ENCODE peak calls at places on chromosomes 12 and 14, in nine cellular contexts. One of them, this sample, is unnamed.

GRCh38 chr14:24093901-24094838 is at the start of gene PCK2:
- DNase-seq in pancreas: peak
- DNase-seq in brain microvascular endothelial cell: peak
- DNase-seq in neuronal stem cell: peak
- DNase-seq in endodermal cell: peak
- DNase-seq in H1: peak
- DNase-seq in naive thymus-derived CD4-positive, alpha-beta T cell: peak
- DNase-seq in foreskin fibroblast: peak
- DNase-seq in lung: peak
- DNase-seq in this sample: peak

GRCh38 chr14:25350071-25350470 is 300.1 kb upstream of the STXBP6 start:
- DNase-seq in pancreas: no peak
- DNase-seq in brain microvascular endothelial cell: no peak
- DNase-seq in neuronal stem cell: no peak
- DNase-seq in endodermal cell: no peak
- DNase-seq in H1: no peak
- DNase-seq in naive thymus-derived CD4-positive, alpha-beta T cell: no peak
- DNase-seq in foreskin fibroblast: no peak
- DNase-seq in lung: no peak
- DNase-seq in this sample: no peak

GRCh38 chr12:121391619-121392324 is 8.1 kb upstream of the RNF34 start:
- DNase-seq in pancreas: no peak
- DNase-seq in brain microvascular endothelial cell: no peak
- DNase-seq in neuronal stem cell: no peak
- DNase-seq in endodermal cell: no peak
- DNase-seq in H1: no peak
- DNase-seq in naive thymus-derived CD4-positive, alpha-beta T cell: peak
- DNase-seq in foreskin fibroblast: peak
- DNase-seq in lung: no peak
- DNase-seq in this sample: no peak

GRCh38 chr14:89455412-89455811 is 38.4 kb upstream of the FOXN3 start:
- DNase-seq in pancreas: peak
- DNase-seq in brain microvascular endothelial cell: no peak
- DNase-seq in neuronal stem cell: no peak
- DNase-seq in endodermal cell: peak
- DNase-seq in H1: no peak
- DNase-seq in naive thymus-derived CD4-positive, alpha-beta T cell: no peak
- DNase-seq in foreskin fibroblast: no peak
- DNase-seq in lung: no peak
- DNase-seq in this sample: no peak

GRCh38 chr12:45166056-45166455 is 49.8 kb upstream of the ANO6 start:
- DNase-seq in pancreas: no peak
- DNase-seq in brain microvascular endothelial cell: no peak
- DNase-seq in neuronal stem cell: no peak
- DNase-seq in endodermal cell: no peak
- DNase-seq in H1: no peak
- DNase-seq in naive thymus-derived CD4-positive, alpha-beta T cell: no peak
- DNase-seq in foreskin fibroblast: no peak
- DNase-seq in lung: no peak
- DNase-seq in this sample: no peak

GRCh38 chr12:102484017-102484731 is 3.8 kb upstream of the IGF1 start:
- DNase-seq in pancreas: peak
- DNase-seq in brain microvascular endothelial cell: peak
- DNase-seq in neuronal stem cell: peak
- DNase-seq in endodermal cell: peak
- DNase-seq in H1: no peak
- DNase-seq in naive thymus-derived CD4-positive, alpha-beta T cell: peak
- DNase-seq in foreskin fibroblast: peak
- DNase-seq in lung: peak
- DNase-seq in this sample: peak

GRCh38 chr12:104583311-104583710 is 126.6 kb downstream of the CHST11 start:
- DNase-seq in pancreas: no peak
- DNase-seq in brain microvascular endothelial cell: no peak
- DNase-seq in neuronal stem cell: no peak
- DNase-seq in endodermal cell: no peak
- DNase-seq in H1: no peak
- DNase-seq in naive thymus-derived CD4-positive, alpha-beta T cell: no peak
- DNase-seq in foreskin fibroblast: no peak
- DNase-seq in lung: no peak
- DNase-seq in this sample: no peak

GRCh38 chr14:77181603-77182437 is at the start of gene TMEM63C:
- DNase-seq in pancreas: peak
- DNase-seq in brain microvascular endothelial cell: no peak
- DNase-seq in neuronal stem cell: peak
- DNase-seq in endodermal cell: peak
- DNase-seq in H1: peak
- DNase-seq in naive thymus-derived CD4-positive, alpha-beta T cell: peak
- DNase-seq in foreskin fibroblast: no peak
- DNase-seq in lung: no peak
- DNase-seq in this sample: peak

GRCh38 chr14:103315368-103315911 is 18.6 kb upstream of the EIF5 start:
- DNase-seq in pancreas: no peak
- DNase-seq in brain microvascular endothelial cell: no peak
- DNase-seq in neuronal stem cell: no peak
- DNase-seq in endodermal cell: no peak
- DNase-seq in H1: no peak
- DNase-seq in naive thymus-derived CD4-positive, alpha-beta T cell: no peak
- DNase-seq in foreskin fibroblast: peak
- DNase-seq in lung: peak
- DNase-seq in this sample: no peak

GRCh38 chr12:104715562-104716182 is 242.4 kb downstream of the SLC41A2 start:
- DNase-seq in pancreas: no peak
- DNase-seq in brain microvascular endothelial cell: no peak
- DNase-seq in neuronal stem cell: no peak
- DNase-seq in endodermal cell: no peak
- DNase-seq in H1: no peak
- DNase-seq in naive thymus-derived CD4-positive, alpha-beta T cell: no peak
- DNase-seq in foreskin fibroblast: no peak
- DNase-seq in lung: no peak
- DNase-seq in this sample: no peak

GRCh38 chr12:21221072-21221471 is 90.1 kb downstream of the SLCO1B1 start:
- DNase-seq in pancreas: no peak
- DNase-seq in brain microvascular endothelial cell: no peak
- DNase-seq in neuronal stem cell: no peak
- DNase-seq in endodermal cell: no peak
- DNase-seq in H1: no peak
- DNase-seq in naive thymus-derived CD4-positive, alpha-beta T cell: no peak
- DNase-seq in foreskin fibroblast: no peak
- DNase-seq in lung: no peak
- DNase-seq in this sample: no peak

GRCh38 chr12:110741795-110742717 is 635 bp downstream of the PPP1CC start:
- DNase-seq in pancreas: no peak
- DNase-seq in brain microvascular endothelial cell: peak
- DNase-seq in neuronal stem cell: peak
- DNase-seq in endodermal cell: no peak
- DNase-seq in H1: no peak
- DNase-seq in naive thymus-derived CD4-positive, alpha-beta T cell: peak
- DNase-seq in foreskin fibroblast: no peak
- DNase-seq in lung: no peak
- DNase-seq in this sample: peak

GRCh38 chr12:110737532-110737931 is 5.2 kb downstream of the PPP1CC start:
- DNase-seq in pancreas: no peak
- DNase-seq in brain microvascular endothelial cell: no peak
- DNase-seq in neuronal stem cell: no peak
- DNase-seq in endodermal cell: peak
- DNase-seq in H1: no peak
- DNase-seq in naive thymus-derived CD4-positive, alpha-beta T cell: no peak
- DNase-seq in foreskin fibroblast: no peak
- DNase-seq in lung: no peak
- DNase-seq in this sample: no peak

GRCh38 chr12:110739894-110740293 is 2.8 kb downstream of the PPP1CC start:
- DNase-seq in pancreas: no peak
- DNase-seq in brain microvascular endothelial cell: no peak
- DNase-seq in neuronal stem cell: no peak
- DNase-seq in endodermal cell: no peak
- DNase-seq in H1: no peak
- DNase-seq in naive thymus-derived CD4-positive, alpha-beta T cell: no peak
- DNase-seq in foreskin fibroblast: no peak
- DNase-seq in lung: no peak
- DNase-seq in this sample: no peak

GRCh38 chr12:110741371-110741770 is 1.3 kb downstream of the PPP1CC start:
- DNase-seq in pancreas: no peak
- DNase-seq in brain microvascular endothelial cell: no peak
- DNase-seq in neuronal stem cell: no peak
- DNase-seq in endodermal cell: peak
- DNase-seq in H1: no peak
- DNase-seq in naive thymus-derived CD4-positive, alpha-beta T cell: peak
- DNase-seq in foreskin fibroblast: no peak
- DNase-seq in lung: no peak
- DNase-seq in this sample: no peak

DNA sequence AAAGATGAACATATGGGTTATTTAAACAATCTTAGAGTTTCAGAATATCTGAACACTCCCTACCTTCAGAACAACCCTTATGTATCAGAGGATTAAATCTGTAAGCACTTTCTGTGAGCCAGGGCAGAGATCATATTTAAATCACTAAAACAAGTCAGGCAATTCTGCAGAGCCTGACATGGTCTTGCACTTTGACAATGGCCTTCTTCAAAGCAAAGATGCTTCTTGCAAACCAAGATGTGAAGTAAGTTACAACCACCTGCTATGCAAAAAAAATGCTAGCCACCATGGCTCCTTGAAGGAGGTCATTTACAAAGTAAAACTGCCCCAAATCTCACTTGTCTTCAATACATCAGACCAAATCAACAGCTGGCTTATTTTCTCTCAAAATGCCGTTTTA is 3.2 kb downstream of the PPP1CC start:
- DNase-seq in pancreas: no peak
- DNase-seq in brain microvascular endothelial cell: no peak
- DNase-seq in neuronal stem cell: no peak
- DNase-seq in endodermal cell: peak
- DNase-seq in H1: no peak
- DNase-seq in naive thymus-derived CD4-positive, alpha-beta T cell: no peak
- DNase-seq in foreskin fibroblast: no peak
- DNase-seq in lung: no peak
- DNase-seq in this sample: no peak
- H3K4me3 ChIP-seq in pancreas: no peak
- H3K4me3 ChIP-seq in brain microvascular endothelial cell: no peak
- H3K4me3 ChIP-seq in neuronal stem cell: peak
- H3K4me3 ChIP-seq in endodermal cell: peak
- H3K4me3 ChIP-seq in H1: no peak
- H3K4me3 ChIP-seq in naive thymus-derived CD4-positive, alpha-beta T cell: peak
- H3K4me3 ChIP-seq in foreskin fibroblast: peak
- H3K4me3 ChIP-seq in lung: no peak
- H3K4me3 ChIP-seq in this sample: peak

DNA sequence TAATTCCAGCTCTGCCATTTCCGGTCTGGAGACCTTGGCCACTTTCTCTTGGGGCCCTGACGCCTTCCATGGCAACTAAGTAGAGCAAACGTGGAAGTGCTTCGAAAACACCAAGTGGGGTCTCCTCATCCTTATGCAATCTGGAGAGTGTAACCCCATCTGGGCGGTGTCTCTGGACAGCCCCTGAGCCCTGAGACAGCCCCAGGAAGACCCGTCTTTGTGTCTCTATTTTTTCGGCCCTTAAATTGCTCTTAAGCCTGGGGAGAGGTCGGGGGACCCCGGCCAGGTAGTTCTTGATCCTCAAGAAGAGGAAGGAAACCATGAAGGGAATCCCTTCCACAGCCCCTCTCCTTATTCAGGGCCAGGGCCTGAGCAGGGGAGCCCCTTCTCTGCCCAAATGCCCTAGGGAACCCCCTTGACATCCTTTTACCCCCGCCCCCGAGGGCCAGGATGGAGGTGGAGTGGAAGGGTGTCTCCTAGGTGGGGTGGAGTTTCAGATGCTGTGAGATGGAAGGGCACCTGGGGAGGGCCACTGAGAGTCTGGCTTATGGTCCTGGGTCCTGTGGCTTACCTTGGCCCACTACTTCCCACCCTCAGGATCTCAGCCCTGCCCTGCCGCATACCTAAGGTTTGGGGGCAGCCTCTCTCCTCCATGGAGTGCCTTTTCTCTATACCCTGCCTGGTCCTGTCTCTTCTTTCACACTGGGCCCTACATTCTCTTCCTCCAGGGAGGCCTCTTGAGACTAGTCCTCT is 17.6 kb upstream of the NR4A1 start:
- DNase-seq in pancreas: peak
- DNase-seq in brain microvascular endothelial cell: no peak
- DNase-seq in neuronal stem cell: no peak
- DNase-seq in endodermal cell: no peak
- DNase-seq in H1: no peak
- DNase-seq in naive thymus-derived CD4-positive, alpha-beta T cell: no peak
- DNase-seq in foreskin fibroblast: no peak
- DNase-seq in lung: no peak
- DNase-seq in this sample: no peak
- H3K4me3 ChIP-seq in pancreas: no peak
- H3K4me3 ChIP-seq in brain microvascular endothelial cell: peak
- H3K4me3 ChIP-seq in neuronal stem cell: peak
- H3K4me3 ChIP-seq in endodermal cell: peak
- H3K4me3 ChIP-seq in H1: peak
- H3K4me3 ChIP-seq in naive thymus-derived CD4-positive, alpha-beta T cell: peak
- H3K4me3 ChIP-seq in foreskin fibroblast: peak
- H3K4me3 ChIP-seq in lung: no peak
- H3K4me3 ChIP-seq in this sample: peak

GRCh38 chr14:104601786-104602185 is 2.8 kb downstream of the TMEM179 start:
- DNase-seq in pancreas: no peak
- DNase-seq in brain microvascular endothelial cell: no peak
- DNase-seq in neuronal stem cell: no peak
- DNase-seq in endodermal cell: no peak
- DNase-seq in H1: no peak
- DNase-seq in naive thymus-derived CD4-positive, alpha-beta T cell: no peak
- DNase-seq in foreskin fibroblast: no peak
- DNase-seq in lung: no peak
- DNase-seq in this sample: no peak

GRCh38 chr14:104602933-104603325 is 1.6 kb downstream of the TMEM179 start:
- DNase-seq in pancreas: no peak
- DNase-seq in brain microvascular endothelial cell: no peak
- DNase-seq in neuronal stem cell: no peak
- DNase-seq in endodermal cell: no peak
- DNase-seq in H1: no peak
- DNase-seq in naive thymus-derived CD4-positive, alpha-beta T cell: no peak
- DNase-seq in foreskin fibroblast: no peak
- DNase-seq in lung: no peak
- DNase-seq in this sample: no peak

GRCh38 chr14:104603623-104604401 is 760 bp downstream of the TMEM179 start:
- DNase-seq in pancreas: no peak
- DNase-seq in brain microvascular endothelial cell: no peak
- DNase-seq in neuronal stem cell: no peak
- DNase-seq in endodermal cell: no peak
- DNase-seq in H1: no peak
- DNase-seq in naive thymus-derived CD4-positive, alpha-beta T cell: no peak
- DNase-seq in foreskin fibroblast: no peak
- DNase-seq in lung: no peak
- DNase-seq in this sample: no peak

GRCh38 chr14:104602315-104602932 is 2.1 kb downstream of the TMEM179 start:
- DNase-seq in pancreas: no peak
- DNase-seq in brain microvascular endothelial cell: no peak
- DNase-seq in neuronal stem cell: no peak
- DNase-seq in endodermal cell: peak
- DNase-seq in H1: no peak
- DNase-seq in naive thymus-derived CD4-positive, alpha-beta T cell: no peak
- DNase-seq in foreskin fibroblast: no peak
- DNase-seq in lung: no peak
- DNase-seq in this sample: no peak

GRCh38 chr14:104604461-104605449 is at the start of gene TMEM179:
- DNase-seq in pancreas: no peak
- DNase-seq in brain microvascular endothelial cell: no peak
- DNase-seq in neuronal stem cell: peak
- DNase-seq in endodermal cell: peak
- DNase-seq in H1: peak
- DNase-seq in naive thymus-derived CD4-positive, alpha-beta T cell: no peak
- DNase-seq in foreskin fibroblast: no peak
- DNase-seq in lung: no peak
- DNase-seq in this sample: peak
- H3K4me3 ChIP-seq in pancreas: no peak
- H3K4me3 ChIP-seq in brain microvascular endothelial cell: no peak
- H3K4me3 ChIP-seq in neuronal stem cell: peak
- H3K4me3 ChIP-seq in endodermal cell: peak
- H3K4me3 ChIP-seq in H1: peak
- H3K4me3 ChIP-seq in naive thymus-derived CD4-positive, alpha-beta T cell: no peak
- H3K4me3 ChIP-seq in foreskin fibroblast: peak
- H3K4me3 ChIP-seq in lung: no peak
- H3K4me3 ChIP-seq in this sample: peak

GRCh38 chr14:53550776-53551175 is 397.7 kb upstream of the DDHD1 start:
- DNase-seq in pancreas: no peak
- DNase-seq in brain microvascular endothelial cell: no peak
- DNase-seq in neuronal stem cell: no peak
- DNase-seq in endodermal cell: no peak
- DNase-seq in H1: no peak
- DNase-seq in naive thymus-derived CD4-positive, alpha-beta T cell: no peak
- DNase-seq in foreskin fibroblast: no peak
- DNase-seq in lung: no peak
- DNase-seq in this sample: no peak
- H3K4me3 ChIP-seq in pancreas: no peak
- H3K4me3 ChIP-seq in brain microvascular endothelial cell: no peak
- H3K4me3 ChIP-seq in neuronal stem cell: no peak
- H3K4me3 ChIP-seq in endodermal cell: no peak
- H3K4me3 ChIP-seq in H1: no peak
- H3K4me3 ChIP-seq in naive thymus-derived CD4-positive, alpha-beta T cell: no peak
- H3K4me3 ChIP-seq in foreskin fibroblast: no peak
- H3K4me3 ChIP-seq in lung: no peak
- H3K4me3 ChIP-seq in this sample: no peak